ENCODE peak calls at places on chromosome 14, in seven cellular contexts. W is aorta, T is amygdala, F is Calu3, J is A549, K is neural progenitor cell, X is pons. C is an unnamed sample.

GRCh38 chr14:60998617-60999016 is 17.6 kb downstream of the SLC38A6 start:
- DNase-seq in T (no peak), X (no peak), W (no peak), J (no peak), F (no peak), K (no peak), C (no peak)

GRCh38 chr14:67575684-67576083 is 24.4 kb downstream of the PIGH start:
- DNase-seq in T (no peak), W (no peak), F (peak), X (no peak), J (no peak), K (no peak), C (no peak)

GRCh38 chr14:54893151-54893760 is 9.4 kb downstream of the GCH1 start:
- DNase-seq in T (no peak), X (peak), K (peak), F (peak), W (no peak), J (peak), C (no peak)

GRCh38 chr14:24269910-24270536 is 1.4 kb downstream of the RABGGTA start:
- DNase-seq in T (no peak), W (no peak), F (no peak), K (no peak), J (no peak), X (no peak), C (no peak)

GRCh38 chr14:38824691-38825090 is 278.3 kb downstream of the SEC23A start:
- DNase-seq in W (no peak), T (no peak), F (no peak), X (no peak), K (no peak), J (no peak), C (no peak)

GRCh38 chr14:95394981-95395737 is 75.5 kb upstream of the CLMN start:
- DNase-seq in J (no peak), W (no peak), X (no peak), F (no peak), T (no peak), K (no peak), C (peak)

GRCh38 chr14:101109981-101110728 is 206.6 kb upstream of the RTL1 start:
- DNase-seq in F (no peak), X (no peak), J (no peak), K (no peak), W (peak), T (no peak), C (no peak)

GRCh38 chr14:23365353-23366162 is 586 bp upstream of the EFS start:
- DNase-seq in W (peak), K (peak), T (no peak), X (no peak), J (no peak), F (peak), C (no peak)

GRCh38 chr14:99971929-99972747 is 93.1 kb upstream of the EVL start:
- DNase-seq in F (no peak), J (peak), T (no peak), K (peak), W (no peak), X (no peak), C (no peak)

GRCh38 chr14:94771906-94772468 is 2.1 kb upstream of the GSC start:
- DNase-seq in T (no peak), F (no peak), W (no peak), X (no peak), K (peak), J (no peak), C (no peak)

GRCh38 chr14:64303471-64303917 is 9.3 kb upstream of the ESR2 start:
- DNase-seq in J (peak), K (peak), T (no peak), X (peak), W (no peak), F (no peak), C (no peak)

GRCh38 chr14:60506462-60506984 is 2.4 kb upstream of the SIX6 start:
- DNase-seq in X (no peak), F (no peak), W (no peak), K (peak), J (no peak), T (no peak), C (no peak)

GRCh38 chr14:78697341-78697740 is 527.2 kb downstream of the NRXN3 start:
- DNase-seq in F (no peak), W (no peak), X (peak), T (no peak), J (peak), K (peak), C (no peak)

GRCh38 chr14:103542545-103543088 is 13.6 kb downstream of the TRMT61A start:
- DNase-seq in J (no peak), K (peak), W (peak), T (peak), F (peak), X (peak), C (peak)

GRCh38 chr14:35124127-35124526 is 1.8 kb downstream of the PRORP start:
- DNase-seq in F (no peak), X (no peak), W (no peak), T (no peak), K (no peak), J (no peak), C (no peak)

GRCh38 chr14:47619397-47619796 is 56.0 kb downstream of the MDGA2 start:
- DNase-seq in F (no peak), J (no peak), W (no peak), X (no peak), K (no peak), T (no peak), C (no peak)

GRCh38 chr14:71382315-71382714 is 475.1 kb downstream of the PCNX1 start:
- DNase-seq in X (no peak), J (no peak), T (no peak), W (no peak), K (no peak), F (no peak), C (no peak)

GRCh38 chr14:97536421-97536820 is 739.2 kb downstream of the VRK1 start:
- DNase-seq in W (no peak), F (no peak), X (no peak), K (no peak), J (no peak), T (no peak), C (no peak)

GRCh38 chr14:61710853-61711817 is 15.8 kb downstream of the HIF1A start:
- DNase-seq in K (no peak), X (no peak), J (no peak), T (no peak), W (no peak), F (no peak), C (no peak)

GRCh38 chr14:102957222-102957621 is 34.8 kb downstream of the AMN start:
- DNase-seq in F (no peak), X (no peak), T (no peak), W (no peak), J (no peak), K (no peak), C (no peak)